ENCODE peak calls at places on chromosomes 11 and 22, in five cellular contexts. L, X, B, Y and N are unnamed samples.

GRCh38 chr11:88631497-88631896 is 294.0 kb upstream of the CTSC start:
- DNase-seq in B (no peak), L (no peak), X (no peak), Y (no peak), N (no peak)

GRCh38 chr11:22787565-22788162 is 41.9 kb downstream of the SVIP start:
- DNase-seq in L (no peak), B (peak), X (peak), Y (peak), N (no peak)

GRCh38 chr11:73218106-73218829 is at the start of gene P2RY2:
- DNase-seq in Y (peak), B (peak), X (no peak), L (no peak), N (peak)

GRCh38 chr22:39938509-39938908 is 21.7 kb upstream of the TMA7B start:
- DNase-seq in Y (no peak), B (no peak), L (no peak), X (no peak), N (no peak)

GRCh38 chr11:28759311-28759710 is 651.1 kb downstream of the METTL15 start:
- DNase-seq in Y (no peak), X (no peak), L (no peak), B (peak), N (peak)

GRCh38 chr11:128603003-128603715 is 15.8 kb upstream of the ETS1 start:
- DNase-seq in B (no peak), Y (peak), L (no peak), X (no peak), N (no peak)

GRCh38 chr11:127063191-127063590 is 62.6 kb upstream of the KIRREL3 start:
- DNase-seq in L (no peak), X (no peak), B (no peak), Y (no peak), N (no peak)

GRCh38 chr11:16291729-16292128 is 64.6 kb downstream of the SOX6 start:
- DNase-seq in L (no peak), B (no peak), Y (no peak), X (no peak), N (no peak)

GRCh38 chr11:6635082-6635932 is 16.1 kb upstream of the TPP1 start:
- DNase-seq in L (peak), X (no peak), Y (no peak), B (peak), N (no peak)

GRCh38 chr11:64894070-64894811 is 15.8 kb upstream of the EHD1 start:
- DNase-seq in Y (peak), L (peak), B (peak), X (peak), N (peak)

GRCh38 chr22:47690166-47690565 is 927.7 kb downstream of the TBC1D22A start:
- DNase-seq in Y (no peak), L (no peak), X (no peak), B (no peak), N (no peak)

GRCh38 chr11:109856958-109857357 is 236.2 kb upstream of the ZC3H12C start:
- DNase-seq in Y (no peak), L (no peak), B (no peak), X (no peak), N (no peak)

GRCh38 chr11:92311616-92312449 is 87.2 kb downstream of the FAT3 start:
- DNase-seq in X (no peak), L (no peak), Y (no peak), B (peak), N (no peak)

GRCh38 chr11:68009391-68010000 is 631 bp upstream of the ALDH3B1 start:
- DNase-seq in Y (peak), B (no peak), X (no peak), L (no peak), N (no peak)

GRCh38 chr11:125950696-125951645 is 5.1 kb downstream of the VSIG10L2 start:
- DNase-seq in Y (no peak), B (no peak), L (no peak), X (no peak), N (no peak)

GRCh38 chr11:63553759-63554158 is 9.4 kb downstream of the PLAAT2 start:
- DNase-seq in L (no peak), B (no peak), Y (peak), X (peak), N (no peak)

GRCh38 chr11:5674391-5674790 is 10.5 kb downstream of the TRIM5 start:
- DNase-seq in Y (no peak), X (no peak), B (no peak), L (no peak), N (no peak)

GRCh38 chr22:22673099-22673498 is 28.7 kb downstream of the GGTLC2 start:
- DNase-seq in Y (no peak), B (no peak), X (no peak), L (no peak), N (no peak)

GRCh38 chr11:43931717-43932039 is 10.8 kb upstream of the C11orf96 start:
- DNase-seq in L (no peak), X (no peak), Y (no peak), B (no peak), N (no peak)

GRCh38 chr11:27468209-27468608 is 4.4 kb downstream of the LGR4 start:
- DNase-seq in X (no peak), L (no peak), B (no peak), Y (no peak), N (no peak)

GRCh38 chr11:43937434-43938411 is 4.7 kb upstream of the C11orf96 start:
- DNase-seq in X (no peak), Y (no peak), B (peak), L (no peak), N (no peak)

GRCh38 chr11:72642815-72643511 is 31.3 kb downstream of the PDE2A start:
- DNase-seq in X (peak), B (peak), L (peak), Y (peak), N (peak)

GRCh38 chr11:71927813-71928738 is at the start of gene XNDC1N:
- DNase-seq in B (peak), L (peak), X (peak), Y (peak), N (peak)

GRCh38 chr11:121964591-121964990 is 151.4 kb downstream of the BLID start:
- DNase-seq in L (no peak), B (no peak), Y (no peak), X (no peak), N (no peak)

GRCh38 chr11:35997908-35998307 is 54.0 kb downstream of the LDLRAD3 start:
- DNase-seq in X (no peak), L (no peak), Y (no peak), B (no peak), N (no peak)

GRCh38 chr22:23772315-23773246 is at the start of gene MMP11:
- DNase-seq in X (peak), Y (peak), B (no peak), L (no peak), N (peak)

GRCh38 chr11:13462928-13463778 is at the start of gene BTBD10:
- DNase-seq in L (peak), B (peak), X (peak), Y (peak), N (peak)